ENCODE peak calls at places on chromosome 7, in five cellular contexts. One of them, this sample, is unnamed.

GRCh38 chr7:7969306-7970112 is 913 bp downstream of the GLCCI1 start:
- DNase-seq in ovary: peak
- DNase-seq in uterus: peak
- DNase-seq in A549: peak
- DNase-seq in IMR-90: peak
- DNase-seq in this sample: peak

GRCh38 chr7:151814400-151814914 is 62.5 kb downstream of the PRKAG2 start:
- DNase-seq in IMR-90: peak
- DNase-seq in A549: no peak
- DNase-seq in ovary: no peak
- DNase-seq in uterus: no peak
- DNase-seq in this sample: no peak

GRCh38 chr7:155282671-155283070 is 15.0 kb upstream of the INSIG1 start:
- DNase-seq in A549: no peak
- DNase-seq in ovary: no peak
- DNase-seq in IMR-90: no peak
- DNase-seq in uterus: no peak
- DNase-seq in this sample: no peak

GRCh38 chr7:51369746-51370145 is 53.1 kb upstream of the COBL start:
- DNase-seq in ovary: no peak
- DNase-seq in IMR-90: no peak
- DNase-seq in uterus: no peak
- DNase-seq in A549: peak
- DNase-seq in this sample: no peak

GRCh38 chr7:138169441-138169851 is 93.2 kb downstream of the AKR1D1 start:
- DNase-seq in ovary: no peak
- DNase-seq in A549: no peak
- DNase-seq in IMR-90: no peak
- DNase-seq in uterus: no peak
- DNase-seq in this sample: no peak

GRCh38 chr7:47654672-47655340 is 72.9 kb upstream of the TNS3 start:
- DNase-seq in uterus: no peak
- DNase-seq in A549: no peak
- DNase-seq in IMR-90: peak
- DNase-seq in ovary: no peak
- DNase-seq in this sample: no peak

GRCh38 chr7:130297628-130298027 is 4.7 kb downstream of the CPA4 start:
- DNase-seq in uterus: no peak
- DNase-seq in ovary: no peak
- DNase-seq in A549: no peak
- DNase-seq in IMR-90: no peak
- DNase-seq in this sample: no peak

GRCh38 chr7:142376356-142376997 is 118.6 kb upstream of the PRSS58 start:
- DNase-seq in ovary: no peak
- DNase-seq in A549: no peak
- DNase-seq in IMR-90: no peak
- DNase-seq in uterus: no peak
- DNase-seq in this sample: peak

GRCh38 chr7:44333971-44334733 is 8.8 kb upstream of the CAMK2B start:
- DNase-seq in ovary: no peak
- DNase-seq in IMR-90: no peak
- DNase-seq in uterus: no peak
- DNase-seq in A549: no peak
- DNase-seq in this sample: no peak

GRCh38 chr7:120089968-120090367 is 183.0 kb upstream of the KCND2 start:
- DNase-seq in uterus: no peak
- DNase-seq in A549: peak
- DNase-seq in IMR-90: peak
- DNase-seq in ovary: no peak
- DNase-seq in this sample: no peak

GRCh38 chr7:127252736-127253288 is at the start of gene GRM8:
- DNase-seq in ovary: peak
- DNase-seq in uterus: peak
- DNase-seq in IMR-90: peak
- DNase-seq in A549: peak
- DNase-seq in this sample: no peak

GRCh38 chr7:43753401-43753800 is 5.1 kb upstream of the BLVRA start:
- DNase-seq in A549: no peak
- DNase-seq in ovary: no peak
- DNase-seq in uterus: no peak
- DNase-seq in IMR-90: no peak
- DNase-seq in this sample: no peak

GRCh38 chr7:133561361-133561760 is 308.5 kb downstream of the EXOC4 start:
- DNase-seq in A549: no peak
- DNase-seq in uterus: no peak
- DNase-seq in ovary: no peak
- DNase-seq in IMR-90: peak
- DNase-seq in this sample: no peak

GRCh38 chr7:47952224-47952623 is 4.0 kb upstream of the PKD1L1 start:
- DNase-seq in IMR-90: no peak
- DNase-seq in A549: no peak
- DNase-seq in ovary: no peak
- DNase-seq in uterus: no peak
- DNase-seq in this sample: no peak

GRCh38 chr7:112300831-112301407 is 94.4 kb downstream of the ZNF277 start:
- DNase-seq in IMR-90: no peak
- DNase-seq in ovary: no peak
- DNase-seq in uterus: no peak
- DNase-seq in A549: no peak
- DNase-seq in this sample: no peak

GRCh38 chr7:96388166-96388565 is 66.3 kb upstream of the SLC25A13 start:
- DNase-seq in IMR-90: peak
- DNase-seq in A549: no peak
- DNase-seq in ovary: no peak
- DNase-seq in uterus: no peak
- DNase-seq in this sample: no peak

GRCh38 chr7:22445140-22445722 is 54.8 kb downstream of the STEAP1B start:
- DNase-seq in uterus: peak
- DNase-seq in ovary: peak
- DNase-seq in A549: no peak
- DNase-seq in IMR-90: peak
- DNase-seq in this sample: peak

GRCh38 chr7:27115161-27116018 is 12.9 kb upstream of the HOXA2 start:
- DNase-seq in A549: peak
- DNase-seq in IMR-90: peak
- DNase-seq in uterus: no peak
- DNase-seq in ovary: no peak
- DNase-seq in this sample: no peak

GRCh38 chr7:33221374-33221773 is 92.0 kb downstream of the BBS9 start:
- DNase-seq in A549: no peak
- DNase-seq in ovary: no peak
- DNase-seq in IMR-90: no peak
- DNase-seq in uterus: no peak
- DNase-seq in this sample: no peak

GRCh38 chr7:150633926-150634325 is 1.7 kb upstream of the GIMAP6 start:
- DNase-seq in ovary: no peak
- DNase-seq in uterus: no peak
- DNase-seq in IMR-90: no peak
- DNase-seq in A549: no peak
- DNase-seq in this sample: no peak

GRCh38 chr7:150629347-150629746 is 2.8 kb downstream of the GIMAP6 start:
- DNase-seq in A549: no peak
- DNase-seq in uterus: peak
- DNase-seq in IMR-90: no peak
- DNase-seq in ovary: no peak
- DNase-seq in this sample: no peak

GRCh38 chr7:150631866-150632864 is at the start of gene GIMAP6:
- DNase-seq in A549: no peak
- DNase-seq in uterus: no peak
- DNase-seq in ovary: no peak
- DNase-seq in IMR-90: no peak
- DNase-seq in this sample: no peak

GRCh38 chr7:150627959-150628358 is 4.2 kb downstream of the GIMAP6 start:
- DNase-seq in IMR-90: no peak
- DNase-seq in A549: no peak
- DNase-seq in uterus: no peak
- DNase-seq in ovary: no peak
- DNase-seq in this sample: no peak

GRCh38 chr7:150631084-150631824 is 931 bp downstream of the GIMAP6 start:
- DNase-seq in IMR-90: no peak
- DNase-seq in A549: no peak
- DNase-seq in ovary: no peak
- DNase-seq in uterus: peak
- DNase-seq in this sample: peak
- TF ChIP-seq POLR2A in IMR-90: no peak
- TF ChIP-seq POLR2A in A549: no peak
- TF ChIP-seq POLR2A in ovary: no peak
- TF ChIP-seq POLR2A in uterus: no peak
- TF ChIP-seq POLR2A in this sample: no peak

DNA sequence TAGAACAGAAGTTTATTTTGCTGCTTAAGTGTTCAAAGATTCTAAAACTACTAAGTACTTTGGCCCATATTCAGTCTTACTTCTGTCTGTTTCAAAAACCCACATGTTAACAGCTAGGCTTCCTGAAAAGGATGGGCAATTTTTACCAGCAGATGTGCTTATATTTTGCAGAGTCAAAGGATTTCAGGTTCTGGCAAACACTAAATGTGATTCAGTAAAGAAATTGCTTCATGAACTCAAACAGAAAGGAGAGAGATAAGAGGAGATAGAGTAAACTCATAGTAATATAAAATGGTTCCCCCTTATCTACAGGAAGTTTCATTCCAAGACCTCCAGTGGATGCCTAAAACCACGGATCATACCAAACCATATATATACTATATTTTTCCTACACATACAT is 248.5 kb downstream of the AGMO start:
- DNase-seq in ovary: no peak
- DNase-seq in A549: no peak
- DNase-seq in IMR-90: peak
- DNase-seq in uterus: no peak
- DNase-seq in this sample: no peak
- TF ChIP-seq CTCF in ovary: no peak
- TF ChIP-seq CTCF in A549: no peak
- TF ChIP-seq CTCF in IMR-90: no peak
- TF ChIP-seq CTCF in uterus: no peak
- TF ChIP-seq CTCF in this sample: no peak

GRCh38 chr7:98879198-98879988 is 1.1 kb downstream of the TRRAP start:
- DNase-seq in IMR-90: peak
- DNase-seq in A549: peak
- DNase-seq in ovary: peak
- DNase-seq in uterus: no peak
- DNase-seq in this sample: peak

GRCh38 chr7:98879989-98880337 is 1.6 kb downstream of the TRRAP start:
- DNase-seq in uterus: no peak
- DNase-seq in IMR-90: no peak
- DNase-seq in A549: no peak
- DNase-seq in ovary: no peak
- DNase-seq in this sample: peak

GRCh38 chr7:98884416-98884815 is 6.1 kb downstream of the TRRAP start:
- DNase-seq in uterus: no peak
- DNase-seq in ovary: no peak
- DNase-seq in IMR-90: no peak
- DNase-seq in A549: no peak
- DNase-seq in this sample: peak

GRCh38 chr7:98880485-98880884 is 2.2 kb downstream of the TRRAP start:
- DNase-seq in ovary: no peak
- DNase-seq in uterus: no peak
- DNase-seq in A549: no peak
- DNase-seq in IMR-90: no peak
- DNase-seq in this sample: no peak

DNA sequence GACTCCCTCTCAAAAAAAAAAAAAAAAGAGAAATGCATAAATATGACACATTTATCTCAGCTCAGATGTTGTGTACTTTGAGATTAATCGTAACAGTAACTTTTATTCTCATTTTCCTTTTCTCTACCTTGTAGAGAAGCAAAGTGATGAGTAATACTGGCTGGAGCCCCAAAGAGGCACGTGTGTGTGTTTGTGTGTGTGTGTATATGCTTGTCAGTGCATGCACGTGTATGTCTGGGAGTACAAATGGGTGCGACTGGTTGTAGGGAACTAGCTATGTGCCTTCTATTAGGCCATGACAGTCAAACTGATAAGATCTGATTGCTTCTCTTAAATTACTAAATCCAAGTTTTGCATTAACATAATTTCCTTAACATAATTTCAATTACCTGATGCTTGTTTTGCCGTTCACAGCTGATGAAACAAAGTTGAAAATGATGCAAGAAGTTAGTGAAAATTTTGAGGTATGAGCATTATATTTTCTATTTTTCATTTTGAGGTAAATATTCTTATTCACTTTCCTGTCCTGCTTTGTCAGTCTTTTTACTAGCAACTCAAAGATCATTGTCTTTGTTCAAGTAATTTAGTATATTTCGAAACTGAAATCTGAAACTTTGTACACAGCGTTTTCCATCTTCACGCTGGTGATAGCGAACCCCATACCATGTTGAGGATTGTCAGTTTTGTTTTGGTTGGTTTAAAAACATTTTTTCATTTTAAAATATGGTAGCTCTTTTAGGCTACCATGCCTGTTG is 3.4 kb downstream of the TRRAP start:
- DNase-seq in IMR-90: no peak
- DNase-seq in uterus: no peak
- DNase-seq in ovary: no peak
- DNase-seq in A549: no peak
- DNase-seq in this sample: peak
- H3K4me3 ChIP-seq in IMR-90: no peak
- H3K4me3 ChIP-seq in uterus: no peak
- H3K4me3 ChIP-seq in ovary: no peak
- H3K4me3 ChIP-seq in A549: no peak
- H3K4me3 ChIP-seq in this sample: no peak

GRCh38 chr7:101248276-101248675 is 3.4 kb upstream of the FIS1 start:
- DNase-seq in uterus: no peak
- DNase-seq in A549: peak
- DNase-seq in ovary: no peak
- DNase-seq in IMR-90: no peak
- DNase-seq in this sample: no peak

GRCh38 chr7:101241015-101241363 is 3.4 kb upstream of the CLDN15 start:
- DNase-seq in A549: no peak
- DNase-seq in uterus: no peak
- DNase-seq in ovary: no peak
- DNase-seq in IMR-90: no peak
- DNase-seq in this sample: no peak

GRCh38 chr7:101243786-101244384 is 996 bp downstream of the FIS1 start:
- DNase-seq in ovary: no peak
- DNase-seq in A549: no peak
- DNase-seq in IMR-90: no peak
- DNase-seq in uterus: no peak
- DNase-seq in this sample: no peak

GRCh38 chr7:101244385-101245146 is at the start of gene FIS1:
- DNase-seq in uterus: peak
- DNase-seq in A549: peak
- DNase-seq in IMR-90: peak
- DNase-seq in ovary: peak
- DNase-seq in this sample: peak

DNA sequence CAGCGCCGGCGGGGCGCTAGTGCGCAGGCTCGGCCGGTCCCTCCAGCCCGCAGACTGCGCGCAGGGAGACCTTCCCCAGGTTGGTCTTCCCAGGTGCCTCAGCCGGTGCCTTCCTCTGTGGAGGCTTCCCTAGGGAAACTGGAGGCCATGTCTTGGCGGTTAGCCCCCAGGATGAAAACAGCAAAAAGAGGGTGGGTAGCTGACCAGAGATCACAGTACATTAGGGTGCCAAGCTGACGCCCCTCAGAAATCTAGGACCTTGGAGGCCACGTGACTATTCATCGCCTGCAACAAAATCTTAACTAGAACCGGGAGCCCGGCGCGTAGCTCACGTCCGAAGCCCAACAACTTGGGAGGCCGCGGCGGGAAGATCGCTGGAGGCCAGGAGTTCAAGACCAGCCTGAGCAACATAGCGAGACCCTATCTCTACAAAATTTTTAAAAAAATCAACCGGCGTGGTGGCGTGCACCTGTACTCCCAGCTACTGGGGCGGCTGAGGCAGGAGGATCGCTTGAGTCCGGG is 327 bp upstream of the FIS1 start:
- DNase-seq in ovary: no peak
- DNase-seq in uterus: no peak
- DNase-seq in A549: no peak
- DNase-seq in IMR-90: no peak
- DNase-seq in this sample: no peak
- TF ChIP-seq POLR2A in ovary: no peak
- TF ChIP-seq POLR2A in uterus: no peak
- TF ChIP-seq POLR2A in A549: peak
- TF ChIP-seq POLR2A in IMR-90: no peak
- TF ChIP-seq POLR2A in this sample: no peak